ENCODE peak calls at places on chromosomes 2 and 18, in eight cellular contexts. One of them, this sample, is unnamed. For H3K4me1 and H3K27me3, the result is how much of the 10 kb centered on the place peaks cover.

GRCh38 chr2:47354013-47354816 is 48.7 kb upstream of the MSH2 start:
- DNase-seq in mesenchymal stem cell: peak
- DNase-seq in neuronal stem cell: no peak
- DNase-seq in fibroblast of lung: peak
- DNase-seq in CD8-positive, alpha-beta T cell: no peak
- DNase-seq in left ventricle myocardium inferior: no peak
- DNase-seq in SK-N-SH: no peak
- DNase-seq in CD8-positive, alpha-beta memory T cell: no peak
- DNase-seq in this sample: no peak

GRCh38 chr18:36871801-36872200 is 42.9 kb downstream of the KIAA1328 start:
- DNase-seq in mesenchymal stem cell: no peak
- DNase-seq in neuronal stem cell: no peak
- DNase-seq in fibroblast of lung: no peak
- DNase-seq in CD8-positive, alpha-beta T cell: no peak
- DNase-seq in left ventricle myocardium inferior: no peak
- DNase-seq in SK-N-SH: no peak
- DNase-seq in CD8-positive, alpha-beta memory T cell: no peak
- DNase-seq in this sample: no peak

GRCh38 chr2:45320956-45321355 is 290.1 kb downstream of the SRBD1 start:
- DNase-seq in mesenchymal stem cell: no peak
- DNase-seq in neuronal stem cell: no peak
- DNase-seq in fibroblast of lung: no peak
- DNase-seq in CD8-positive, alpha-beta T cell: no peak
- DNase-seq in left ventricle myocardium inferior: no peak
- DNase-seq in SK-N-SH: no peak
- DNase-seq in CD8-positive, alpha-beta memory T cell: no peak
- DNase-seq in this sample: no peak

GRCh38 chr2:206989306-206989705 is 50.0 kb downstream of the CPO start:
- DNase-seq in mesenchymal stem cell: peak
- DNase-seq in neuronal stem cell: no peak
- DNase-seq in fibroblast of lung: no peak
- DNase-seq in CD8-positive, alpha-beta T cell: no peak
- DNase-seq in left ventricle myocardium inferior: peak
- DNase-seq in SK-N-SH: peak
- DNase-seq in CD8-positive, alpha-beta memory T cell: no peak
- DNase-seq in this sample: no peak

GRCh38 chr2:43522177-43522576 is 73.7 kb downstream of the THADA start:
- DNase-seq in mesenchymal stem cell: no peak
- DNase-seq in neuronal stem cell: no peak
- DNase-seq in fibroblast of lung: no peak
- DNase-seq in CD8-positive, alpha-beta T cell: no peak
- DNase-seq in left ventricle myocardium inferior: no peak
- DNase-seq in SK-N-SH: peak
- DNase-seq in CD8-positive, alpha-beta memory T cell: no peak
- DNase-seq in this sample: no peak

GRCh38 chr18:62788891-62789290 is 73.5 kb downstream of the PHLPP1 start:
- DNase-seq in mesenchymal stem cell: peak
- DNase-seq in neuronal stem cell: no peak
- DNase-seq in fibroblast of lung: no peak
- DNase-seq in CD8-positive, alpha-beta T cell: no peak
- DNase-seq in left ventricle myocardium inferior: no peak
- DNase-seq in SK-N-SH: no peak
- DNase-seq in CD8-positive, alpha-beta memory T cell: no peak
- DNase-seq in this sample: no peak

GRCh38 chr2:107591541-107591940 is 235.2 kb upstream of the RGPD4 start:
- DNase-seq in mesenchymal stem cell: peak
- DNase-seq in neuronal stem cell: no peak
- DNase-seq in fibroblast of lung: no peak
- DNase-seq in CD8-positive, alpha-beta T cell: no peak
- DNase-seq in left ventricle myocardium inferior: no peak
- DNase-seq in SK-N-SH: no peak
- DNase-seq in CD8-positive, alpha-beta memory T cell: no peak
- DNase-seq in this sample: no peak

GRCh38 chr2:102251042-102251848 is 60.1 kb upstream of the IL1RL1 start:
- DNase-seq in mesenchymal stem cell: no peak
- DNase-seq in neuronal stem cell: no peak
- DNase-seq in fibroblast of lung: peak
- DNase-seq in CD8-positive, alpha-beta T cell: peak
- DNase-seq in left ventricle myocardium inferior: peak
- DNase-seq in SK-N-SH: peak
- DNase-seq in CD8-positive, alpha-beta memory T cell: peak
- DNase-seq in this sample: peak

GRCh38 chr18:2302012-2302411 is 269.3 kb downstream of the METTL4 start:
- DNase-seq in mesenchymal stem cell: no peak
- DNase-seq in neuronal stem cell: no peak
- DNase-seq in fibroblast of lung: no peak
- DNase-seq in CD8-positive, alpha-beta T cell: no peak
- DNase-seq in left ventricle myocardium inferior: no peak
- DNase-seq in SK-N-SH: no peak
- DNase-seq in CD8-positive, alpha-beta memory T cell: no peak
- DNase-seq in this sample: no peak
- H3K4me1 ChIP-seq in mesenchymal stem cell: under half
- H3K4me1 ChIP-seq in neuronal stem cell: under half
- H3K4me1 ChIP-seq in fibroblast of lung: under half
- H3K4me1 ChIP-seq in CD8-positive, alpha-beta T cell: under half
- H3K4me1 ChIP-seq in left ventricle myocardium inferior: under half
- H3K4me1 ChIP-seq in SK-N-SH: under half
- H3K4me1 ChIP-seq in CD8-positive, alpha-beta memory T cell: under half
- H3K4me1 ChIP-seq in this sample: under half

GRCh38 chr18:59659486-59660187 is 37.6 kb downstream of the CCBE1 start:
- DNase-seq in mesenchymal stem cell: no peak
- DNase-seq in neuronal stem cell: no peak
- DNase-seq in fibroblast of lung: peak
- DNase-seq in CD8-positive, alpha-beta T cell: no peak
- DNase-seq in left ventricle myocardium inferior: no peak
- DNase-seq in SK-N-SH: no peak
- DNase-seq in CD8-positive, alpha-beta memory T cell: no peak
- DNase-seq in this sample: no peak

GRCh38 chr18:59663096-59663495 is 34.1 kb downstream of the CCBE1 start:
- DNase-seq in mesenchymal stem cell: no peak
- DNase-seq in neuronal stem cell: no peak
- DNase-seq in fibroblast of lung: no peak
- DNase-seq in CD8-positive, alpha-beta T cell: no peak
- DNase-seq in left ventricle myocardium inferior: no peak
- DNase-seq in SK-N-SH: no peak
- DNase-seq in CD8-positive, alpha-beta memory T cell: no peak
- DNase-seq in this sample: no peak

GRCh38 chr18:59662008-59662701 is 35.1 kb downstream of the CCBE1 start:
- DNase-seq in mesenchymal stem cell: peak
- DNase-seq in neuronal stem cell: no peak
- DNase-seq in fibroblast of lung: peak
- DNase-seq in CD8-positive, alpha-beta T cell: no peak
- DNase-seq in left ventricle myocardium inferior: no peak
- DNase-seq in SK-N-SH: no peak
- DNase-seq in CD8-positive, alpha-beta memory T cell: no peak
- DNase-seq in this sample: no peak

GRCh38 chr18:59660976-59661743 is 36.1 kb downstream of the CCBE1 start:
- DNase-seq in mesenchymal stem cell: peak
- DNase-seq in neuronal stem cell: no peak
- DNase-seq in fibroblast of lung: peak
- DNase-seq in CD8-positive, alpha-beta T cell: no peak
- DNase-seq in left ventricle myocardium inferior: no peak
- DNase-seq in SK-N-SH: no peak
- DNase-seq in CD8-positive, alpha-beta memory T cell: no peak
- DNase-seq in this sample: no peak

DNA sequence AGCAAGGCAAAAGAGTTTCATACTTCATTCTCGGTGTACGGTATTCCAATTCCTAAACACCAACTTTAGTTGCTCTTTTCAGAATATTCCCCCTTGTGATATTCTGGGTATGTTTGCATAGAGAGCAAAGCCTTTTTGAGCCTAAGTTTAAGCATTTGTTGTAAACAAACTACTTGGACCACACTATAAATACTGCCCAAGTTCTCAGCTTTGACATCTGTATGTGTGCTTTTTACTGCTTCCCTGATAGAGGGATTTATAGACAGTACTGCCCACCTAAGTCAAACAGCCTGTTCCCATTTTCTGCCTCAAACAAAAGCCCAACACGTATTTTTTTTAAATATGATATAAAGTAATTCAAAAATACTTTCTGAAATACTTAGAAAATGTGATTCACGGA is 36.8 kb downstream of the CCBE1 start:
- DNase-seq in mesenchymal stem cell: no peak
- DNase-seq in neuronal stem cell: no peak
- DNase-seq in fibroblast of lung: peak
- DNase-seq in CD8-positive, alpha-beta T cell: no peak
- DNase-seq in left ventricle myocardium inferior: no peak
- DNase-seq in SK-N-SH: no peak
- DNase-seq in CD8-positive, alpha-beta memory T cell: no peak
- DNase-seq in this sample: no peak
- H3K4me3 ChIP-seq in mesenchymal stem cell: no peak
- H3K4me3 ChIP-seq in neuronal stem cell: no peak
- H3K4me3 ChIP-seq in fibroblast of lung: peak
- H3K4me3 ChIP-seq in CD8-positive, alpha-beta T cell: no peak
- H3K4me3 ChIP-seq in left ventricle myocardium inferior: no peak
- H3K4me3 ChIP-seq in SK-N-SH: no peak
- H3K4me3 ChIP-seq in CD8-positive, alpha-beta memory T cell: no peak
- H3K4me3 ChIP-seq in this sample: no peak

DNA sequence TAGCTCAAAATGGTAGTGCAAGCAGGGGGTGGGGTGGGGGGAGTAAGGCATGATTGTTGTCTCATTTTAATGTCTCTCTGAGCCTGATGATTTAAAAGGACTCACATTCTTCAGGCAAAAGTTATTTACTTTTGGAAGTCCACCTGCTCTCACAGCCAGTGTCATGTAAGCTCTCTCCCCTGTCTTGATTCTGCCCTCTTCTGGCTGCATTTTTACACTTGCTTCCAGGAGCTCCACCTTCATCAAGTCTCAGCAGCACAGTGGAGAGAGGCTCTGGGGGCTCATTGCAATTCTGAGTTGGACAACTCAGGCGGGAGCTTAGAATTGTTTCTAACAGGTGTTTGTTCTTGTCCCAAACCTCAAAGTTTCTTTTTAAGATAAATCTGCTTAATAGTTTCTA is 39.2 kb downstream of the GNAL start:
- DNase-seq in mesenchymal stem cell: no peak
- DNase-seq in neuronal stem cell: no peak
- DNase-seq in fibroblast of lung: peak
- DNase-seq in CD8-positive, alpha-beta T cell: no peak
- DNase-seq in left ventricle myocardium inferior: no peak
- DNase-seq in SK-N-SH: no peak
- DNase-seq in CD8-positive, alpha-beta memory T cell: no peak
- DNase-seq in this sample: no peak
- H3K27me3 ChIP-seq in mesenchymal stem cell: under half
- H3K27me3 ChIP-seq in neuronal stem cell: under half
- H3K27me3 ChIP-seq in fibroblast of lung: under half
- H3K27me3 ChIP-seq in CD8-positive, alpha-beta T cell: under half
- H3K27me3 ChIP-seq in left ventricle myocardium inferior: under half
- H3K27me3 ChIP-seq in SK-N-SH: half or more
- H3K27me3 ChIP-seq in CD8-positive, alpha-beta memory T cell: under half
- H3K27me3 ChIP-seq in this sample: under half

GRCh38 chr2:127574656-127575055 is 39.2 kb downstream of the MYO7B start:
- DNase-seq in mesenchymal stem cell: no peak
- DNase-seq in neuronal stem cell: no peak
- DNase-seq in fibroblast of lung: no peak
- DNase-seq in CD8-positive, alpha-beta T cell: no peak
- DNase-seq in left ventricle myocardium inferior: no peak
- DNase-seq in SK-N-SH: no peak
- DNase-seq in CD8-positive, alpha-beta memory T cell: no peak
- DNase-seq in this sample: no peak
- H3K4me1 ChIP-seq in mesenchymal stem cell: under half
- H3K4me1 ChIP-seq in neuronal stem cell: under half
- H3K4me1 ChIP-seq in fibroblast of lung: under half
- H3K4me1 ChIP-seq in CD8-positive, alpha-beta T cell: under half
- H3K4me1 ChIP-seq in left ventricle myocardium inferior: under half
- H3K4me1 ChIP-seq in SK-N-SH: under half
- H3K4me1 ChIP-seq in CD8-positive, alpha-beta memory T cell: under half
- H3K4me1 ChIP-seq in this sample: under half

DNA sequence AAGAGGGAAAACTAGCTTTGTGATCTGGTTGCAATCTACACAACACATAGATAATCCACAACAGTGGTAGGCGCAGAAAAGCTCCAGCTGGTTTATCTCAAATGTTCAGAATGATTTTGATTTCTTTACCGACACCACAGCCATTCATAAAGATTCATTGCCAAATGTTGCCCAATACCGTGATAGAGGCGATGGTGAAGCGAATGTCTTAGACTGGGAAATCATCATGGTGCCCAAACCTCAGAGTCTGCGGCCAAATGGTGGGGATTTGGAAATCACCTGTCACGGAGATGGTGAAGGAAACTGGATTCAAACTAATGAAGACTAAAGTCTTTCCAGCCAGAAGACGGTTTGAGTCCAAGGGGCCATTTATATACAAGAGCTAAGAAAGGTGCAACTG is 48.5 kb upstream of the CCDC150 start:
- DNase-seq in mesenchymal stem cell: no peak
- DNase-seq in neuronal stem cell: no peak
- DNase-seq in fibroblast of lung: no peak
- DNase-seq in CD8-positive, alpha-beta T cell: no peak
- DNase-seq in left ventricle myocardium inferior: no peak
- DNase-seq in SK-N-SH: no peak
- DNase-seq in CD8-positive, alpha-beta memory T cell: no peak
- DNase-seq in this sample: no peak
- H3K4me3 ChIP-seq in mesenchymal stem cell: no peak
- H3K4me3 ChIP-seq in neuronal stem cell: no peak
- H3K4me3 ChIP-seq in fibroblast of lung: no peak
- H3K4me3 ChIP-seq in CD8-positive, alpha-beta T cell: no peak
- H3K4me3 ChIP-seq in left ventricle myocardium inferior: peak
- H3K4me3 ChIP-seq in SK-N-SH: no peak
- H3K4me3 ChIP-seq in CD8-positive, alpha-beta memory T cell: no peak
- H3K4me3 ChIP-seq in this sample: no peak

GRCh38 chr2:173762864-173763263 is 202.3 kb downstream of the SP3 start:
- DNase-seq in mesenchymal stem cell: no peak
- DNase-seq in neuronal stem cell: no peak
- DNase-seq in fibroblast of lung: no peak
- DNase-seq in CD8-positive, alpha-beta T cell: no peak
- DNase-seq in left ventricle myocardium inferior: no peak
- DNase-seq in SK-N-SH: no peak
- DNase-seq in CD8-positive, alpha-beta memory T cell: no peak
- DNase-seq in this sample: no peak
- H3K27me3 ChIP-seq in mesenchymal stem cell: under half
- H3K27me3 ChIP-seq in neuronal stem cell: under half
- H3K27me3 ChIP-seq in fibroblast of lung: under half
- H3K27me3 ChIP-seq in CD8-positive, alpha-beta T cell: under half
- H3K27me3 ChIP-seq in left ventricle myocardium inferior: under half
- H3K27me3 ChIP-seq in SK-N-SH: under half
- H3K27me3 ChIP-seq in CD8-positive, alpha-beta memory T cell: under half
- H3K27me3 ChIP-seq in this sample: under half

DNA sequence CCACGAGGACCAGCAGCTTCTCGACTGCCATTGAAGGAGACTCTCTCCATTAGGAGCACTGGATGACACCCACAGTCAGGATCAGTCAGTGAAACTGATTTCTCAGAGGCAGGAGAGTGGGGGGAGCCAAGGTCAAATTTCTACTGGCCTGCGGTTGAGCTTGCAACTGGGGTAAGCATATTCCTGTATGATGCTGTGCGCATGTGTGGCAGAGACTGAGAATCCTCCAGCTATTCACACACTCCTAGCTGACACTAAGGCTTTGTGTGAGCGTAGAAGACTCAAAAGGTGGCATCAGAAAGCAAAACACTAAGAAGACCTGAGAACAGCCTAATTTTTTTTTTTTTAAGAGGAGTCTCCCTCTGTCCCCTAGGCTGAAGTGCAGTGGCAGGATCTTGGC is 19.8 kb upstream of the TTL start:
- DNase-seq in mesenchymal stem cell: no peak
- DNase-seq in neuronal stem cell: no peak
- DNase-seq in fibroblast of lung: no peak
- DNase-seq in CD8-positive, alpha-beta T cell: no peak
- DNase-seq in left ventricle myocardium inferior: no peak
- DNase-seq in SK-N-SH: no peak
- DNase-seq in CD8-positive, alpha-beta memory T cell: no peak
- DNase-seq in this sample: no peak
- H3K4me1 ChIP-seq in mesenchymal stem cell: under half
- H3K4me1 ChIP-seq in neuronal stem cell: under half
- H3K4me1 ChIP-seq in fibroblast of lung: under half
- H3K4me1 ChIP-seq in CD8-positive, alpha-beta T cell: under half
- H3K4me1 ChIP-seq in left ventricle myocardium inferior: under half
- H3K4me1 ChIP-seq in SK-N-SH: under half
- H3K4me1 ChIP-seq in CD8-positive, alpha-beta memory T cell: under half
- H3K4me1 ChIP-seq in this sample: under half

This sample was measured in iPS DF 6.9.